ENCODE peak calls at places on chromosome 20, in nine cellular contexts. G is head of caudate nucleus; V is right lobe of liver; B is spleen; R is AG04450; Q is testis; W is CD8-positive, alpha-beta memory T cell; Z is NCI-H460; E is SK-N-SH. S is an unnamed sample.

GRCh38 chr20:53194310-53194709 is 222.2 kb downstream of the TSHZ2 start:
- DNase-seq in B (no peak), W (no peak), E (no peak), G (no peak), Z (no peak), Q (no peak), V (no peak), R (no peak), S (no peak)

GRCh38 chr20:48875914-48876240 is 45.6 kb upstream of the ARFGEF2 start:
- DNase-seq in R (no peak), Q (no peak), B (no peak), W (no peak), E (no peak), G (no peak), V (no peak), Z (no peak), S (no peak)

GRCh38 chr20:16027710-16028109 is 545.5 kb downstream of the KIF16B start:
- DNase-seq in Z (no peak), E (no peak), Q (no peak), B (no peak), W (no peak), V (no peak), R (no peak), G (no peak), S (no peak)

GRCh38 chr20:63617876-63618265 is 9.0 kb downstream of the GMEB2 start:
- DNase-seq in Z (no peak), R (no peak), Q (no peak), B (no peak), V (no peak), E (no peak), G (no peak), W (no peak), S (no peak)

GRCh38 chr20:33793011-33793931 is 17.9 kb upstream of the CHMP4B start:
- DNase-seq in W (no peak), Q (no peak), V (no peak), R (no peak), Z (no peak), G (no peak), E (no peak), B (peak; percentile 82), S (peak; percentile 58)

GRCh38 chr20:41086402-41087324 is 50.7 kb upstream of the PLCG1 start:
- DNase-seq in Z (no peak), Q (no peak), G (no peak), W (no peak), B (no peak), V (no peak), E (peak; percentile 76), R (no peak), S (no peak)

GRCh38 chr20:21505810-21506530 is 7.9 kb downstream of the NKX2-2 start:
- DNase-seq in Z (peak; percentile 43), R (no peak), B (peak; percentile 90), E (peak; percentile 90), Q (peak; percentile 65), G (peak; percentile 81), V (peak; percentile 74), W (peak; percentile 49), S (no peak)

GRCh38 chr20:40323411-40323810 is 365.6 kb downstream of the MAFB start:
- DNase-seq in E (no peak), V (no peak), Z (no peak), Q (no peak), R (no peak), G (no peak), B (no peak), W (no peak), S (peak; percentile 37)

GRCh38 chr20:35547319-35547718 is 5.4 kb downstream of the ERGIC3 start:
- DNase-seq in B (peak; percentile 17), V (peak; percentile 17), E (no peak), Q (no peak), R (no peak), Z (no peak), G (no peak), W (no peak), S (no peak)

GRCh38 chr20:25246182-25246943 is 1.5 kb upstream of the PYGB start:
- DNase-seq in E (peak; percentile 47), V (no peak), Z (no peak), G (no peak), W (no peak), Q (no peak), B (no peak), R (no peak), S (no peak)

GRCh38 chr20:41304413-41305079 is 13.0 kb downstream of the ZHX3 start:
- DNase-seq in E (no peak), B (no peak), G (no peak), V (no peak), R (no peak), W (no peak), Q (no peak), Z (no peak), S (no peak)

GRCh38 chr20:58839991-58840747 is 10.5 kb downstream of the GNAS-AS1 start:
- DNase-seq in V (no peak), B (no peak), R (no peak), Q (no peak), Z (no peak), G (no peak), E (no peak), W (no peak), S (no peak)

GRCh38 chr20:7144464-7144863 is 377.0 kb downstream of the BMP2 start:
- DNase-seq in E (no peak), R (no peak), V (no peak), Q (no peak), B (no peak), G (no peak), W (no peak), Z (no peak), S (no peak)

GRCh38 chr20:46128310-46129151 is 10.4 kb downstream of the CD40 start:
- DNase-seq in G (peak; percentile 44), R (no peak), W (no peak), Q (peak; percentile 52), B (peak; percentile 74), V (no peak), Z (peak; percentile 22), E (peak; percentile 89), S (no peak)

GRCh38 chr20:22616551-22616950 is 32.2 kb upstream of the FOXA2 start:
- DNase-seq in B (no peak), Z (no peak), E (no peak), W (no peak), Q (no peak), V (no peak), G (no peak), R (no peak), S (no peak)

GRCh38 chr20:9059931-9060330 is 9.0 kb upstream of the PLCB4 start:
- DNase-seq in R (no peak), G (no peak), B (no peak), Z (no peak), W (no peak), V (no peak), E (no peak), Q (no peak), S (peak; percentile 39)

GRCh38 chr20:4811661-4812181 is 90.0 kb downstream of the PRND start:
- DNase-seq in G (peak; percentile 61), R (no peak), Q (peak; percentile 59), W (peak; percentile 80), E (no peak), V (peak; percentile 77), B (peak; percentile 95), Z (no peak), S (no peak)

GRCh38 chr20:17598013-17598550 is 28.2 kb downstream of the DSTN start:
- DNase-seq in Q (no peak), E (no peak), R (no peak), Z (no peak), G (no peak), V (no peak), W (no peak), B (no peak), S (no peak)

GRCh38 chr20:41172296-41173140 is 35.2 kb downstream of the PLCG1 start:
- DNase-seq in G (no peak), Z (no peak), W (no peak), Q (peak; percentile 23), R (no peak), V (peak; percentile 43), E (no peak), B (peak; percentile 69), S (no peak)

GRCh38 chr20:45445805-45446562 is 23.6 kb upstream of the WFDC2 start:
- DNase-seq in R (no peak), Q (no peak), G (no peak), E (peak; percentile 53), V (no peak), Z (peak; percentile 49), W (no peak), B (no peak), S (no peak)

GRCh38 chr20:19749537-19749936 is 8.5 kb upstream of the RIN2 start:
- DNase-seq in E (no peak), B (no peak), V (no peak), Q (no peak), Z (no peak), G (no peak), R (no peak), W (no peak), S (no peak)

GRCh38 chr20:38369387-38369786 is 23.1 kb downstream of the LBP start:
- DNase-seq in R (no peak), V (no peak), B (no peak), W (no peak), Q (peak; percentile 28), E (peak; percentile 50), Z (no peak), G (no peak), S (no peak)

GRCh38 chr20:24784607-24785006 is 164.5 kb upstream of the CST7 start:
- DNase-seq in Q (no peak), V (no peak), R (no peak), B (peak; percentile 28), G (no peak), W (no peak), Z (no peak), E (no peak), S (no peak)